ENCODE peak calls at places on chromosomes 1 and 21, in four cellular contexts. One of them, this sample, is unnamed.
A peak's percentile ranks its signal among the peaks of the same experiment; 100 is the strongest.

GRCh38 chr1:1021860-1022259 is 1.9 kb downstream of the AGRN start:
- DNase-seq in lower leg skin: no peak
- DNase-seq in NCI-H2029: no peak
- DNase-seq in SHP77: no peak
- DNase-seq in this sample: no peak

GRCh38 chr1:62716397-62716796 is 28.2 kb upstream of the DOCK7 start:
- DNase-seq in lower leg skin: peak; percentile 17
- DNase-seq in NCI-H2029: no peak
- DNase-seq in SHP77: no peak
- DNase-seq in this sample: no peak

GRCh38 chr1:182181167-182181572 is 119.7 kb upstream of the ZNF648 start:
- DNase-seq in lower leg skin: no peak
- DNase-seq in NCI-H2029: no peak
- DNase-seq in SHP77: no peak
- DNase-seq in this sample: no peak

GRCh38 chr21:46154155-46154954 is 1.0 kb downstream of the FTCD start:
- DNase-seq in lower leg skin: no peak
- DNase-seq in NCI-H2029: no peak
- DNase-seq in SHP77: no peak
- DNase-seq in this sample: no peak

GRCh38 chr1:119080586-119080985 is 59.9 kb downstream of the WARS2 start:
- DNase-seq in lower leg skin: no peak
- DNase-seq in NCI-H2029: no peak
- DNase-seq in SHP77: no peak
- DNase-seq in this sample: no peak

GRCh38 chr1:13699936-13700520 is at the start of gene PRDM2:
- DNase-seq in lower leg skin: no peak
- DNase-seq in NCI-H2029: peak; percentile 4
- DNase-seq in SHP77: no peak
- DNase-seq in this sample: peak; percentile 11

GRCh38 chr1:183180213-183180612 is 5.9 kb upstream of the LAMC2 start:
- DNase-seq in lower leg skin: peak; percentile 78
- DNase-seq in NCI-H2029: peak; percentile 85
- DNase-seq in SHP77: no peak
- DNase-seq in this sample: peak; percentile 5

GRCh38 chr1:15550573-15550972 is 23.9 kb downstream of the DNAJC16 start:
- DNase-seq in lower leg skin: no peak
- DNase-seq in NCI-H2029: no peak
- DNase-seq in SHP77: no peak
- DNase-seq in this sample: no peak

GRCh38 chr1:203556047-203556851 is 62.3 kb downstream of the OPTC start:
- DNase-seq in lower leg skin: peak; percentile 37
- DNase-seq in NCI-H2029: no peak
- DNase-seq in SHP77: no peak
- DNase-seq in this sample: no peak

GRCh38 chr1:234980657-234981396 is 147.8 kb downstream of the TOMM20 start:
- DNase-seq in lower leg skin: peak; percentile 90
- DNase-seq in NCI-H2029: no peak
- DNase-seq in SHP77: peak; percentile 25
- DNase-seq in this sample: no peak

GRCh38 chr1:8763888-8764287 is 53.6 kb downstream of the RERE start:
- DNase-seq in lower leg skin: no peak
- DNase-seq in NCI-H2029: no peak
- DNase-seq in SHP77: no peak
- DNase-seq in this sample: no peak

GRCh38 chr1:68454534-68454933 is 4.8 kb upstream of the RPE65 start:
- DNase-seq in lower leg skin: no peak
- DNase-seq in NCI-H2029: no peak
- DNase-seq in SHP77: no peak
- DNase-seq in this sample: no peak